ENCODE peak calls at places on chromosomes 7 and 10, in eight cellular contexts. Y is GM23338; H is epithelial cell of proximal tubule; Q is activated CD4-positive, alpha-beta T cell treated with anti-CD3 and anti-CD28 coated beads, Interleukin-2, amount 10 ng/mL, durations not matched to agents 7 days and 5 days; L is HCT116; F is LoVo; A is NCI-H1436 treated with DMSO at 0.1 percent for 48 hours; P is erythroblast. Z is an unnamed sample.

GRCh38 chr7:157250605-157251228 is 86.1 kb upstream of the DNAJB6 start:
- DNase-seq in Y (peak; percentile 89), H (no peak), Q (peak; percentile 58), L (peak; percentile 53), F (peak; percentile 37), A (no peak), P (peak; percentile 72), Z (peak; percentile 68)

GRCh38 chr10:71694567-71694968 is 25.0 kb downstream of the C10orf105 start:
- DNase-seq in Y (no peak), H (no peak), Q (peak; percentile 57), L (no peak), F (no peak), A (no peak), P (no peak), Z (peak; percentile 59)

GRCh38 chr10:14389981-14390590 is 59.4 kb upstream of the FRMD4A start:
- DNase-seq in Y (no peak), H (no peak), Q (peak; percentile 65), L (no peak), F (no peak), A (no peak), P (no peak), Z (peak; percentile 49)

GRCh38 chr10:90592903-90593302 is 264.9 kb downstream of the HTR7 start:
- DNase-seq in Y (peak; percentile 87), H (no peak), Q (no peak), L (peak; percentile 68), F (peak; percentile 20), A (no peak), P (peak; percentile 7), Z (peak; percentile 86)

GRCh38 chr10:1149793-1150637 is 93.8 kb downstream of the WDR37 start:
- DNase-seq in Y (no peak), H (no peak), Q (peak; percentile 35), L (no peak), F (no peak), A (no peak), P (peak; percentile 55), Z (no peak)

GRCh38 chr7:71925663-71926062 is 486.5 kb downstream of the CALN1 start:
- DNase-seq in Y (peak; percentile 92), H (no peak), Q (no peak), L (no peak), F (no peak), A (no peak), P (no peak), Z (peak; percentile 24)

GRCh38 chr10:97356318-97356914 is 21.9 kb upstream of the FRAT2 start:
- DNase-seq in Y (no peak), H (no peak), Q (no peak), L (no peak), F (no peak), A (no peak), P (no peak), Z (no peak)

GRCh38 chr10:49613160-49613881 is 516 bp upstream of the CHAT start:
- DNase-seq in Y (peak; percentile 36), H (no peak), Q (no peak), L (no peak), F (no peak), A (no peak), P (no peak), Z (no peak)

GRCh38 chr10:29370092-29370611 is 81.3 kb downstream of the LYZL1 start:
- DNase-seq in Y (no peak), H (no peak), Q (no peak), L (no peak), F (no peak), A (no peak), P (no peak), Z (no peak)

GRCh38 chr10:131949041-131949862 is 32.5 kb downstream of the BNIP3 start:
- DNase-seq in Y (no peak), H (no peak), Q (no peak), L (no peak), F (no peak), A (no peak), P (no peak), Z (no peak)

GRCh38 chr10:97889461-97890265 is 40.0 kb downstream of the GOLGA7B start:
- DNase-seq in Y (peak; percentile 65), H (peak; percentile 78), Q (no peak), L (peak; percentile 66), F (no peak), A (peak; percentile 54), P (no peak), Z (no peak)

GRCh38 chr7:98557538-98558031 is 59.5 kb upstream of the NPTX2 start:
- DNase-seq in Y (no peak), H (no peak), Q (no peak), L (no peak), F (no peak), A (no peak), P (no peak), Z (no peak)

Z was measured in MM.1S.